ENCODE peak calls at places on chromosome 15, in eight cellular contexts. S is cardiac septum; O is SIG-M5; C is cardiac muscle cell; U is activated naive CD4-positive, alpha-beta T cell; Y is hypothalamus; T is NCI-H187; F is IMR-90. W is an unnamed sample.

GRCh38 chr15:70033109-70033508 is 64.6 kb downstream of the TLE3 start:
- DNase-seq in S (peak), O (no peak), C (no peak), U (no peak), Y (no peak), T (no peak), F (no peak), W (no peak)

GRCh38 chr15:54150255-54150654 is 172.0 kb downstream of the UNC13C start:
- DNase-seq in S (no peak), O (no peak), C (no peak), U (no peak), Y (no peak), T (no peak), F (peak), W (no peak)

GRCh38 chr15:47846128-47846868 is 129.0 kb downstream of the SEMA6D start:
- DNase-seq in S (no peak), O (no peak), C (no peak), U (no peak), Y (no peak), T (no peak), F (no peak), W (no peak)

GRCh38 chr15:93048426-93048721 is 40.6 kb downstream of the RGMA start:
- DNase-seq in S (no peak), O (no peak), C (no peak), U (no peak), Y (no peak), T (no peak), F (no peak), W (no peak)

GRCh38 chr15:40633178-40633577 is 39.1 kb downstream of the KNL1 start:
- DNase-seq in S (no peak), O (no peak), C (no peak), U (no peak), Y (no peak), T (no peak), F (peak), W (no peak)

GRCh38 chr15:55247766-55248427 is 41.7 kb downstream of the RAB27A start:
- DNase-seq in S (peak), O (no peak), C (no peak), U (no peak), Y (no peak), T (no peak), F (no peak), W (no peak)

GRCh38 chr15:67149068-67149841 is 83.9 kb downstream of the SMAD3 start:
- DNase-seq in S (peak), O (no peak), C (no peak), U (no peak), Y (no peak), T (no peak), F (no peak), W (no peak)

GRCh38 chr15:77688270-77689058 is 55.8 kb upstream of the LINGO1 start:
- DNase-seq in S (no peak), O (no peak), C (no peak), U (no peak), Y (no peak), T (no peak), F (no peak), W (no peak)

GRCh38 chr15:82715003-82715402 is 5.3 kb upstream of the AP3B2 start:
- DNase-seq in S (peak), O (no peak), C (no peak), U (no peak), Y (no peak), T (no peak), F (no peak), W (no peak)

GRCh38 chr15:100124936-100125626 is 216.7 kb downstream of the ADAMTS17 start:
- DNase-seq in S (no peak), O (no peak), C (no peak), U (no peak), Y (no peak), T (no peak), F (no peak), W (no peak)

GRCh38 chr15:81768773-81769172 is 277.0 kb downstream of the MEX3B start:
- DNase-seq in S (no peak), O (no peak), C (no peak), U (no peak), Y (no peak), T (no peak), F (no peak), W (no peak)

GRCh38 chr15:83698294-83698693 is 44.4 kb downstream of the ADAMTSL3 start:
- DNase-seq in S (peak), O (no peak), C (no peak), U (no peak), Y (no peak), T (no peak), F (peak), W (no peak)

GRCh38 chr15:58865420-58865880 is 68.0 kb downstream of the SLTM start:
- DNase-seq in S (no peak), O (no peak), C (no peak), U (no peak), Y (no peak), T (no peak), F (no peak), W (no peak)

GRCh38 chr15:42042602-42043400 is 22.0 kb upstream of the PLA2G4E start:
- DNase-seq in S (peak), O (no peak), C (no peak), U (no peak), Y (no peak), T (no peak), F (no peak), W (no peak)

GRCh38 chr15:95417761-95418160 is 912.7 kb upstream of the NR2F2 start:
- DNase-seq in S (no peak), O (no peak), C (no peak), U (no peak), Y (no peak), T (no peak), F (peak), W (no peak)

W was measured in GOT3.